ENCODE peak calls at places on chromosome 12, in nine cellular contexts. T is Peyer's patch, R is uterus, A is A549, V is stomach, U is thyroid gland, J is gastrocnemius medialis, S is ovary, D is esophagus squamous epithelium. B is an unnamed sample.

GRCh38 chr12:114189266-114189665 is 216.7 kb downstream of the TBX5 start:
- DNase-seq in D (no peak), T (no peak), S (no peak), U (no peak), A (no peak), J (no peak), R (no peak), V (no peak), B (no peak)

GRCh38 chr12:28974890-28975289 is 174.2 kb upstream of the FAR2 start:
- DNase-seq in J (no peak), S (no peak), D (no peak), A (no peak), T (no peak), V (no peak), R (no peak), U (no peak), B (no peak)

GRCh38 chr12:68065687-68066086 is 76.4 kb downstream of the IFNG-AS1 start:
- DNase-seq in J (no peak), D (no peak), A (no peak), T (no peak), R (no peak), V (no peak), U (no peak), S (no peak), B (no peak)

GRCh38 chr12:14960548-14961465 is 594 bp downstream of the ARHGDIB start:
- DNase-seq in D (no peak), R (no peak), J (no peak), V (no peak), S (no peak), T (peak; percentile 72), U (peak; percentile 35), A (no peak), B (no peak)

GRCh38 chr12:49962861-49963765 is 1.4 kb downstream of the AQP5 start:
- DNase-seq in J (no peak), U (peak; percentile 90), T (no peak), A (peak; percentile 65), S (no peak), R (no peak), V (peak; percentile 95), D (no peak), B (no peak)

GRCh38 chr12:111322336-111323250 is 46.3 kb downstream of the PHETA1 start:
- DNase-seq in R (no peak), V (no peak), J (no peak), T (no peak), D (no peak), U (peak; percentile 59), A (no peak), S (no peak), B (peak; percentile 67)

GRCh38 chr12:118061876-118062791 is 1.2 kb upstream of the WSB2 start:
- DNase-seq in U (peak; percentile 54), D (no peak), R (peak; percentile 51), V (peak; percentile 45), J (no peak), A (peak; percentile 74), T (peak; percentile 56), S (peak; percentile 60), B (peak; percentile 78)

GRCh38 chr12:130945793-130946492 is 7.8 kb upstream of the ADGRD1 start:
- DNase-seq in J (no peak), R (no peak), D (no peak), T (no peak), U (peak; percentile 11), V (no peak), A (no peak), S (no peak), B (no peak)

GRCh38 chr12:97308576-97309198 is 153.9 kb upstream of the RMST start:
- DNase-seq in J (no peak), V (no peak), U (no peak), S (no peak), T (no peak), A (peak; percentile 68), D (no peak), R (no peak), B (no peak)

GRCh38 chr12:27177716-27178115 is 66.4 kb upstream of the STK38L start:
- DNase-seq in D (no peak), R (no peak), J (no peak), A (peak; percentile 74), V (no peak), T (no peak), U (no peak), S (no peak), B (no peak)

GRCh38 chr12:55847033-55847432 is 4.3 kb upstream of the MMP19 start:
- DNase-seq in S (peak; percentile 40), D (no peak), U (no peak), J (no peak), V (no peak), R (peak; percentile 61), T (no peak), A (no peak), B (peak; percentile 78)

GRCh38 chr12:19014243-19014642 is 115.3 kb upstream of the PLEKHA5 start:
- DNase-seq in R (no peak), U (no peak), V (no peak), T (no peak), A (no peak), D (no peak), J (no peak), S (no peak), B (no peak)

GRCh38 chr12:19010726-19011125 is 118.8 kb upstream of the PLEKHA5 start:
- DNase-seq in A (no peak), D (no peak), U (no peak), J (no peak), V (no peak), T (no peak), S (no peak), R (no peak), B (no peak)

GRCh38 chr12:19015285-19015684 is 114.2 kb upstream of the PLEKHA5 start:
- DNase-seq in D (no peak), J (no peak), S (no peak), T (no peak), U (no peak), A (no peak), V (no peak), R (no peak), B (no peak)

GRCh38 chr12:19010087-19010486 is 119.4 kb upstream of the PLEKHA5 start:
- DNase-seq in R (no peak), U (no peak), T (no peak), A (no peak), V (no peak), J (no peak), S (no peak), D (no peak), B (no peak)

GRCh38 chr12:19012965-19013364 is 116.6 kb upstream of the PLEKHA5 start:
- DNase-seq in S (no peak), U (no peak), V (no peak), D (no peak), A (no peak), R (no peak), T (peak; percentile 49), J (no peak), B (no peak)
- H3K27ac ChIP-seq in S (no peak overlapping the region), U (no peak overlapping the region), V (no peak overlapping the region), D (no peak overlapping the region), A (no peak overlapping the region), R (no peak overlapping the region), T (no peak overlapping the region), J (no peak overlapping the region), B (no peak overlapping the region)

DNA sequence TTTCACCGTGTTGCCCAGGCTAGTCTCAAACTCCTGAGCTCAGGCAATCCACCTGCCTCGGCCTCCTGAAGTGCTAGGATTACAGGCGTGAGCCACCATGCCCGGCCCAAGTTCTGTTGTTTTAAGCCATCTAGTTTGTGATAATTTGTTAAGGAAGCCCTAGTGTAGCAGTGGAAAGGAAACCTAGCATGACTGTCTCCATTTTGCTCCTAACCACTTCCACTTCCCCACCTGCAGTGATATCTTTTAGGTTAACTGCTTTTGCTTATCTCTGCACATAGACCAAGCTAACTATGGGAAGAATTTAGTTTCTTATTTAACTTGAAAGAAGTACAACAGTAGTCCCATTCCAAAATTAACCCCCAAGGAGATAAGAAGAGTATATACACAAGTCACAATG is 109.5 kb upstream of the NAP1L1 start:
- DNase-seq in S (no peak), T (no peak), D (no peak), R (no peak), V (no peak), U (no peak), J (no peak), A (no peak), B (no peak)
- TF ChIP-seq POLR2A in S (no peak), T (no peak), D (no peak), R (no peak), V (no peak), U (no peak), J (no peak), A (no peak), B (no peak)

GRCh38 chr12:116984098-116984497 is 73.3 kb downstream of the FBXW8 start:
- DNase-seq in T (no peak), R (no peak), V (no peak), S (no peak), U (no peak), D (no peak), J (no peak), A (no peak), B (no peak)

GRCh38 chr12:116979109-116979508 is 68.4 kb downstream of the FBXW8 start:
- DNase-seq in S (no peak), U (no peak), R (no peak), J (no peak), T (no peak), A (no peak), D (no peak), V (no peak), B (no peak)

GRCh38 chr12:116977465-116978380 is 67.0 kb downstream of the FBXW8 start:
- DNase-seq in T (no peak), R (no peak), J (no peak), S (no peak), D (no peak), U (no peak), A (no peak), V (no peak), B (no peak)

GRCh38 chr12:116980083-116980482 is 69.3 kb downstream of the FBXW8 start:
- DNase-seq in V (no peak), A (no peak), R (no peak), J (no peak), T (no peak), U (no peak), S (no peak), D (no peak), B (no peak)

GRCh38 chr12:116982721-116983502 is 72.2 kb downstream of the FBXW8 start:
- DNase-seq in T (no peak), J (no peak), V (no peak), D (no peak), S (no peak), R (peak; percentile 24), U (peak; percentile 21), A (no peak), B (no peak)
- H3K27ac ChIP-seq in T (no peak overlapping the region), J (no peak overlapping the region), V (no peak overlapping the region), D (no peak overlapping the region), S (no peak overlapping the region), R (no peak overlapping the region), U (no peak overlapping the region), A (no peak overlapping the region), B (peak overlapping the region; percentile 47)

DNA sequence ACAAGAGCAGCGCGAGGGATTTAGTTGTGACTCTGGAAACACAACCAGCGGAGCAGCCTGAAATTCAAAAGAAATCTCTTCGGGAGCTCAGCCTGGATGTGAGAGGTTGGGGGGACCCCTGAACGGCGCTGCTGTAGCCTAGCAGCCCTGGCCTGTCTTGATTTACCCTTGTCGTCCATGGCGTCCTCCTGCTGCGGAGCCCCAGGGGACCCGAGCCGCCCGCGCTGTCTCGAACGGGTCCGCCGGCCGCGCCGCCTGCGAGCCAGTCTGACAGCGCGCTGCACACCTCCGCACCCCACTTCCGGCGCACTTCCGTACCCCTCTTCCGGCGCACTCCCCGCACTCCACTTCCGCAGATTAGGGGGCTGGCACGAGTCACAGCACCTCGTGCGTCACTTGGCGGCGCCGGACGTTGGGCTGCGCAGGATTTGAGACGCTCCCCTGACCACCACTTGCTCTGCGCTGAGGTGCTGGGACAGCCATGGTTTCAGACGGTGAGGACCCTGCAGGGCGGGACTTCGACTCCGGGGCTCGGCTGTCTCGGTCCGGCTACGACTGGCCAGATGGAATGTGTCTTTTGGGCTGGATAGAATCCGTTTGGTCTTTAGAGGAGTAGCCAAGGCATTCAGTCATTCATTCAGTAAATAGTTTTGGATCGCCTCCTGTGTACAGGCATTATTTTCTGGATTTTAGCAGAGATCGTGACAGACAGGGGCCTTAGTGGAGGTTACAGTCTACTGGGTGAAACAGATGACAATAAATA is at the start of the genes EIF2B1 and GTF2H3:
- DNase-seq in A (peak; percentile 98), D (peak; percentile 81), T (peak; percentile 98), S (peak; percentile 97), R (peak; percentile 96), U (peak; percentile 97), V (peak; percentile 97), J (peak; percentile 92), B (peak; percentile 98)
- TF ChIP-seq POLR2A in A (peak; percentile 92), D (peak; percentile 45), T (peak; percentile 52), S (peak; percentile 80), R (peak; percentile 77), U (no peak), V (peak; percentile 79), J (peak; percentile 63), B (peak; percentile 58)